ENCODE peak calls at places on chromosomes 4 and X, in five cellular contexts. G, M, R, N and P are unnamed samples.
A peak's percentile ranks its signal among the peaks of the same experiment; 100 is the strongest.

GRCh38 chr4:36313687-36314086 is 32.3 kb downstream of the DTHD1 start:
- DNase-seq in G (no peak), M (no peak), R (no peak), N (no peak), P (no peak)

GRCh38 chr4:85774000-85774399 is 299.1 kb downstream of the ARHGAP24 start:
- DNase-seq in G (no peak), M (no peak), R (no peak), N (no peak), P (no peak)

GRCh38 chrX:2483398-2483797 is 17.4 kb downstream of the DHRSX start:
- DNase-seq in G (no peak), M (no peak), R (no peak), N (peak; percentile 57), P (no peak)

GRCh38 chr4:87853108-87853507 is 20.3 kb downstream of the MEPE start:
- DNase-seq in G (peak; percentile 41), M (no peak), R (peak; percentile 19), N (no peak), P (no peak)

GRCh38 chr4:146095091-146095690 is 80.3 kb upstream of the LSM6 start:
- DNase-seq in G (peak; percentile 42), M (no peak), R (peak; percentile 63), N (no peak), P (peak; percentile 17)

GRCh38 chr4:116020141-116020722 is 906.8 kb upstream of the NDST4 start:
- DNase-seq in G (no peak), M (no peak), R (no peak), N (no peak), P (no peak)

GRCh38 chr4:2417765-2418651 is at the start of gene ZFYVE28:
- DNase-seq in G (no peak), M (no peak), R (peak; percentile 57), N (peak; percentile 70), P (no peak)

GRCh38 chrX:153946910-153947769 is 2.7 kb upstream of the RENBP start:
- DNase-seq in G (peak; percentile 62), M (peak; percentile 80), R (peak; percentile 90), N (peak; percentile 84), P (peak; percentile 79)

GRCh38 chr4:83629945-83630684 is 94.2 kb downstream of the GPAT3 start:
- DNase-seq in G (peak; percentile 78), M (no peak), R (peak; percentile 96), N (no peak), P (peak; percentile 11)

GRCh38 chr4:120630432-120630831 is 292.1 kb downstream of the PRDM5 start:
- DNase-seq in G (peak; percentile 7), M (no peak), R (no peak), N (no peak), P (no peak)

GRCh38 chrX:109660756-109661155 is 35.8 kb upstream of the KCNE5 start:
- DNase-seq in G (no peak), M (no peak), R (no peak), N (no peak), P (no peak)

GRCh38 chr4:179625391-179625790 is 2183.2 kb upstream of the AGA start:
- DNase-seq in G (peak; percentile 95), M (no peak), R (no peak), N (no peak), P (no peak)

GRCh38 chr4:3865986-3866812 is 100.0 kb downstream of the ADRA2C start:
- DNase-seq in G (no peak), M (peak; percentile 18), R (no peak), N (no peak), P (no peak)

GRCh38 chrX:16882188-16882587 is 12.0 kb upstream of the RBBP7 start:
- DNase-seq in G (peak; percentile 33), M (no peak), R (peak; percentile 37), N (no peak), P (peak; percentile 28)

GRCh38 chrX:10555846-10556245 is 64.5 kb downstream of the MID1 start:
- DNase-seq in G (no peak), M (no peak), R (no peak), N (no peak), P (no peak)

GRCh38 chr4:17317526-17317925 is 194.4 kb downstream of the QDPR start:
- DNase-seq in G (no peak), M (no peak), R (no peak), N (no peak), P (no peak)

GRCh38 chrX:150508461-150509367 is 59.7 kb upstream of the MTM1 start:
- DNase-seq in G (peak; percentile 21), M (peak; percentile 69), R (no peak), N (peak; percentile 81), P (no peak)

GRCh38 chrX:95733426-95733825 is 951.2 kb upstream of the DIAPH2 start:
- DNase-seq in G (no peak), M (no peak), R (no peak), N (no peak), P (no peak)

GRCh38 chr4:73234712-73235111 is 23.9 kb downstream of the ANKRD17 start:
- DNase-seq in G (no peak), M (no peak), R (no peak), N (no peak), P (no peak)

GRCh38 chr4:95398217-95398616 is 150.6 kb downstream of the UNC5C start:
- DNase-seq in G (no peak), M (no peak), R (no peak), N (no peak), P (no peak)

GRCh38 chr4:37299468-37299867 is 54.9 kb downstream of the NWD2 start:
- DNase-seq in G (no peak), M (no peak), R (no peak), N (no peak), P (no peak)

GRCh38 chrX:78102100-78102499 is 1.9 kb upstream of the PGK1 start:
- DNase-seq in G (no peak), M (no peak), R (no peak), N (no peak), P (no peak)

GRCh38 chr4:177285953-177286352 is 23.7 kb upstream of the NEIL3 start:
- DNase-seq in G (peak; percentile 27), M (no peak), R (no peak), N (no peak), P (peak; percentile 71)

GRCh38 chr4:51843309-51844156 is 580 bp downstream of the DCUN1D4 start:
- DNase-seq in G (peak; percentile 65), M (no peak), R (peak; percentile 76), N (peak; percentile 77), P (peak; percentile 79)

GRCh38 chr4:133068083-133068482 is 81.0 kb upstream of the PCDH10 start:
- DNase-seq in G (no peak), M (no peak), R (no peak), N (no peak), P (no peak)

GRCh38 chrX:87392369-87392768 is 125.2 kb upstream of the KLHL4 start:
- DNase-seq in G (no peak), M (no peak), R (peak; percentile 22), N (no peak), P (no peak)

GRCh38 chr4:10099521-10100325 is 16.9 kb downstream of the WDR1 start:
- DNase-seq in G (no peak), M (no peak), R (no peak), N (no peak), P (no peak)

GRCh38 chr4:6282247-6282646 is 12.6 kb downstream of the WFS1 start:
- DNase-seq in G (peak; percentile 37), M (no peak), R (no peak), N (no peak), P (no peak)
- H3K27ac ChIP-seq in G (no peak overlapping the region), M (no peak overlapping the region), R (no peak overlapping the region), N (no peak overlapping the region), P (no peak overlapping the region)

GRCh38 chr4:98514930-98515809 is 143.2 kb downstream of the TSPAN5 start:
- DNase-seq in G (no peak), M (no peak), R (peak; percentile 48), N (no peak), P (no peak)

GRCh38 chr4:98517444-98518021 is 140.9 kb downstream of the TSPAN5 start:
- DNase-seq in G (peak; percentile 83), M (no peak), R (peak; percentile 22), N (no peak), P (no peak)

GRCh38 chr4:98518555-98519267 is 139.7 kb downstream of the TSPAN5 start:
- DNase-seq in G (no peak), M (no peak), R (no peak), N (no peak), P (no peak)

GRCh38 chr4:98516441-98517323 is 141.7 kb downstream of the TSPAN5 start:
- DNase-seq in G (peak; percentile 73), M (no peak), R (peak; percentile 40), N (no peak), P (no peak)

GRCh38 chr4:98516042-98516440 is 142.4 kb downstream of the TSPAN5 start:
- DNase-seq in G (peak; percentile 95), M (no peak), R (peak; percentile 51), N (no peak), P (no peak)
- H3K4me1 ChIP-seq in G (peaks cover 34% of the 10 kb centered on the region), M (peaks cover 3% of the 10 kb centered on the region), R (peaks cover 7% of the 10 kb centered on the region), N (no peaks in the 10 kb centered on the region), P (peaks cover 15% of the 10 kb centered on the region)

DNA sequence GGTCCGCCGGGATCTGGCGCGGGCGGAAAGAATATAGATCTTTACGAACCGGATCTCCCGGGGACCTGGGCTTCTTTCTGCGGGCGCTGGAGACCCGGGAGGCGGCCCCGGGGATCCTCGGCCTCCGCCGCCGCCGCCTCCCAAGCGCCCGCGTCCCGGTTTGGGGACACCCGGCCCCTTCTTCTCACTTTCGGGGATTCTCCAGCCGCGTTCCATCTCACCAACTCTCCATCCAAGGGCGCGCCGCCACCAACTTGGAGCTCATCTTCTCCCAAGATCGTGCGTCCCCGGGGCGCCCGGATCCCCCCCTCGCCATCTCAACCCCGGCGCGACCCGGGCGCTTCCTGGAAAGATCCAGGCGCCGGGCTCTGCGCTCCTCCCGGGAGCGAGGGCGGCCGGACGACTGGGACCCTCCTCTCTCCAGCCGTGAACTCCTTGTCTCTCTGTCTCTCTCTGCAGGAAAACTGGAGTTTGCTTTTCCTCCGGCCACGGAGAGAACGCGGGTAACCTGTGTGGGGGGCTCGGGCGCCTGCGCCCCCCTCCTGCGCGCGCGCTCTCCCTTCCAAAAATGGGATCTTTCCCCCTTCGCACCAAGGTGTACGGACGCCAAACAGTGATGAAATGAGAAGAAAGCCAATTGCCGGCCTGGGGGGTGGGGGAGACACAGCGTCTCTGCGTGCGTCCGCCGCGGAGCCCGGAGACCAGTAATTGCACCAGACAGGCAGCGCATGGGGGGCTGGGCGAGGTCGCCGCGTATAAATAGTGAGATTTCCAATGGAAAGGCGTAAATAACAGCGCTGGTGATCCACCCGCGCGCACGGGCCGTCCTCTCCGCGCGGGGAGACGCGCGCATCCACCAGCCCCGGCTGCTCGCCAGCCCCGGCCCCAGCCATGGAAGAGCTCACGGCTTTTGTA is at the start of gene SHOX:
- DNase-seq in G (no peak), M (peak; percentile 49), R (no peak), N (peak; percentile 48), P (no peak)
- H3K9me3 ChIP-seq in G (no peaks in the 10 kb centered on the region), M (no peaks in the 10 kb centered on the region), R (no peaks in the 10 kb centered on the region), N (no peaks in the 10 kb centered on the region), P (no peaks in the 10 kb centered on the region)

GRCh38 chr4:140140566-140140965 is 13.4 kb downstream of the MAML3 start:
- DNase-seq in G (no peak), M (no peak), R (no peak), N (no peak), P (no peak)
- H3K27ac ChIP-seq in G (no peak overlapping the region), M (no peak overlapping the region), R (no peak overlapping the region), N (peak overlapping the region; percentile 44), P (no peak overlapping the region)

DNA sequence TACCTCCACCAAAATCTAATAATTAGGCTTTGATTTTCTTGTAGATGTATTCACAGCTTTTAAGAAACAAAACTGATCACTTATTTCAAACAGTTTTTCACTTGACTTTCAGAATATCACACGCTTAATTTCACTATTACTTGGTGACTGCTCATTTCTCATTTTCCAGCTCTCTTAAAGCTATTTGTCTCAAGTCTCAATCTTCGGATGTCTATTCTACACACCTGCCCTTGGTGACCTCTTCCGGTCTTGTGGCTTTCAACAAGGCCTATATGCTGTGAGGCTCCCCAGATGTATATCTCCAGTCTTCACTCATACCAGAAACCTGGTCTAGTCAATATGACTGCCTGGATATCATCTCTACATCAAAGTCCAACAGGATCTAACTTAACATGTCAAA is 34.9 kb upstream of the ANXA10 start:
- DNase-seq in G (no peak), M (no peak), R (no peak), N (no peak), P (no peak)
- H3K4me1 ChIP-seq in G (no peaks in the 10 kb centered on the region), M (no peaks in the 10 kb centered on the region), R (no peaks in the 10 kb centered on the region), N (no peaks in the 10 kb centered on the region), P (no peaks in the 10 kb centered on the region)